ENCODE peak calls at places on chromosomes 11 and 22, in four cellular contexts. I is B cell, G is astrocyte of the cerebellum, P is MM.1S. E is an unnamed sample.

GRCh38 chr11:102144357-102145342 is 34.4 kb downstream of the YAP1 start:
- DNase-seq in I (no peak), G (no peak), P (no peak), E (no peak)

GRCh38 chr11:115060840-115061239 is 382.5 kb downstream of the NXPE2 start:
- DNase-seq in I (no peak), G (peak; percentile 44), P (no peak), E (no peak)

GRCh38 chr22:23639661-23640060 is 7.5 kb upstream of the DRICH1 start:
- DNase-seq in I (no peak), G (no peak), P (no peak), E (no peak)

GRCh38 chr22:25488244-25489020 is 76.0 kb upstream of the GRK3 start:
- DNase-seq in I (no peak), G (peak; percentile 75), P (no peak), E (no peak)

GRCh38 chr11:1507381-1508140 is 21.0 kb upstream of the MOB2 start:
- DNase-seq in I (no peak), G (no peak), P (no peak), E (no peak)

GRCh38 chr11:73317373-73317772 is 9.3 kb downstream of the ARHGEF17 start:
- DNase-seq in I (no peak), G (no peak), P (no peak), E (no peak)

GRCh38 chr11:8080674-8081590 is at the start of gene TUB:
- DNase-seq in I (no peak), G (no peak), P (no peak), E (peak; percentile 50)

GRCh38 chr11:114196994-114197702 is 99.1 kb upstream of the NNMT start:
- DNase-seq in I (peak; percentile 73), G (no peak), P (no peak), E (no peak)

GRCh38 chr11:123239371-123240150 is 44.5 kb upstream of the CLMP start:
- DNase-seq in I (no peak), G (no peak), P (no peak), E (no peak)

GRCh38 chr22:30306629-30307016 is 17.3 kb upstream of the CASTOR1 start:
- DNase-seq in I (no peak), G (no peak), P (peak; percentile 37), E (no peak)

GRCh38 chr11:109264128-109264527 is 157.9 kb upstream of the C11orf87 start:
- DNase-seq in I (no peak), G (no peak), P (no peak), E (no peak)

GRCh38 chr11:81986556-81987161 is 747.0 kb downstream of the FAM181B start:
- DNase-seq in I (no peak), G (no peak), P (no peak), E (no peak)

GRCh38 chr11:99199336-99199735 is 178.6 kb downstream of the CNTN5 start:
- DNase-seq in I (no peak), G (peak; percentile 71), P (no peak), E (no peak)

GRCh38 chr11:129426776-129427175 is 51.1 kb downstream of the BARX2 start:
- DNase-seq in I (no peak), G (no peak), P (no peak), E (no peak)

GRCh38 chr11:47106839-47107520 is 69.7 kb downstream of the ARFGAP2 start:
- DNase-seq in I (no peak), G (no peak), P (no peak), E (no peak)

GRCh38 chr11:59207988-59208432 is 4.7 kb downstream of the MPEG1 start:
- DNase-seq in I (peak; percentile 76), G (peak; percentile 52), P (peak; percentile 71), E (peak; percentile 64)

GRCh38 chr22:45295492-45295891 is 10.7 kb downstream of the UPK3A start:
- DNase-seq in I (no peak), G (no peak), P (no peak), E (no peak)

GRCh38 chr11:12540913-12541587 is 133.2 kb upstream of the TEAD1 start:
- DNase-seq in I (no peak), G (peak; percentile 74), P (no peak), E (no peak)

GRCh38 chr11:104001474-104001873 is 35.0 kb upstream of the DDI1 start:
- DNase-seq in I (no peak), G (peak; percentile 53), P (no peak), E (no peak)

GRCh38 chr11:95081412-95081811 is 8.2 kb upstream of the ENDOD1 start:
- DNase-seq in I (no peak), G (no peak), P (no peak), E (no peak)

GRCh38 chr11:3123761-3124733 is 41.1 kb downstream of the OSBPL5 start:
- DNase-seq in I (no peak), G (peak; percentile 93), P (no peak), E (no peak)
- TF ChIP-seq CTCF in I (no peak), G (no peak), P (no peak), E (no peak)

GRCh38 chr11:126079640-126080205 is 17.1 kb upstream of the CDON start:
- DNase-seq in I (no peak), G (no peak), P (no peak), E (no peak)
- TF ChIP-seq CTCF in I (no peak), G (no peak), P (no peak), E (no peak)

GRCh38 chr22:38870312-38870741 is 1.7 kb downstream of the CBX6 start:
- DNase-seq in I (peak; percentile 87), G (peak; percentile 65), P (peak; percentile 82), E (peak; percentile 82)
- TF ChIP-seq CTCF in I (peak; percentile 86), G (peak; percentile 97), P (peak; percentile 95), E (peak; percentile 87)

DNA sequence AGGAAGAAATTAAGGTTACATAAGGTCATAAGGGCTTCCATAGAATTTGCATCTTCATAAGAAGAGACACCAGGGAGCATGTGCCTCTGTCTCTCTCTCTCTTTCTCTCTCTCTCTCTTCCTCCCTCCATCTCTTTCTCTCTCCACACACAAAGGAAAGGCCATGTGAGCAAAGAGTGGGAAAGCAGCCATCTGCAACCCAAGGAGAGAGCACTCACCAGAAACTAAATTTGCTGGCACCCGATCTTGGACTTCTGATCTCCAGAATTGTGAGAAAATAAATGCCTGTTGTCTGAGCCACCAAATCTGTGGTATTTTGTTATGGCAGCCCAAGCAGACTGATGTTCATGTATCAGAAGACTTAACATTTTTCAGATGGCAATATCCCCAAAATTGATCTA is 6.4 kb upstream of the KRTAP5-10 start:
- DNase-seq in I (no peak), G (no peak), P (no peak), E (no peak)
- TF ChIP-seq CTCF in I (no peak), G (no peak), P (no peak), E (no peak)

GRCh38 chr11:116217006-116217405 is 555.8 kb downstream of the BUD13 start:
- DNase-seq in I (no peak), G (no peak), P (no peak), E (no peak)
- TF ChIP-seq CTCF in I (peak; percentile 16), G (peak; percentile 76), P (peak; percentile 64), E (peak; percentile 39)

GRCh38 chr11:111378773-111379499 is at the start of gene POU2AF1:
- DNase-seq in I (peak; percentile 90), G (peak; percentile 40), P (peak; percentile 90), E (peak; percentile 82)

GRCh38 chr11:111376453-111376871 is 2.6 kb downstream of the POU2AF1 start:
- DNase-seq in I (no peak), G (no peak), P (peak; percentile 79), E (no peak)

GRCh38 chr11:111378185-111378772 is 796 bp downstream of the POU2AF1 start:
- DNase-seq in I (no peak), G (no peak), P (peak; percentile 55), E (no peak)

GRCh38 chr11:111382451-111382850 is 3.4 kb upstream of the POU2AF1 start:
- DNase-seq in I (no peak), G (no peak), P (no peak), E (no peak)

GRCh38 chr11:111379500-111380136 is 543 bp upstream of the POU2AF1 start:
- DNase-seq in I (peak; percentile 91), G (no peak), P (peak; percentile 51), E (peak; percentile 57)
- TF ChIP-seq CTCF in I (no peak), G (no peak), P (no peak), E (no peak)

GRCh38 chr11:19110290-19110689 is 6.7 kb upstream of the ZDHHC13 start:
- DNase-seq in I (no peak), G (no peak), P (no peak), E (no peak)
- TF ChIP-seq CTCF in I (no peak), G (no peak), P (no peak), E (no peak)

DNA sequence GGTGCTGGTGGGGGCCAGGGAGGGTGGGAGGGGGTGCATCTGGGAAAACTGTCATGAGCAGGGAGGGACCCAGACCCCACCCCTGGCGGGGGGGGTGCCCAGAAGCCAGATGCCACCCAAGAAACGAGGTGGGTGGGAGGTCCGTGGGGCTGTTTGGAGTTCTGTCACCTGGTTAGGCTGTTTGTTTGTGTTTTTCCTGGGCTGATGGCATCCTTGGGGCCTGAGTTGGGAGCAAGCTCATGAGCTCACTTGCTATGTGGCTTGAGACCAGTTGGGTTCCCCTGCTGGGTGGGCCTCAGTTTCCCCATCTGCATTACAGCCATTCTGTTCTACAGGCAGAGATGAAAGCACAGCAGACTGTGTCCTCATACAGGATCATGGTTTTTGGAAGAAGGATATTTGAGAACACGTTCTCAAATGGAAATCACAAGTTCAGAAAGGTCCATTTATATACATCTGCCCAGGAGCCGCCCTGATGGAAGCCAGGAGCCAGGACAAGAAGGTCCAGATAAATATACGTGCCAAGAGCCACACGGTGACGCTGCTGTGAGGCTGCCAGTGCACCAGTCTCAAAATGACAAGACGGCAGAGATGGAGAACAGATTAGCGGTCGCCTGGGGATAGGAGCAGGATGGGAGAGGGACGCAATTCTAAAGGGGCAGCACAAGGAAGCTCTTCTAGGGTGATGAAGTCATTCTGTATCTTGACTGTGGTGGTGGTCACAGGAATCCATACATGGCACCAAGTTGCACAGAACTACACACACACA is 312.9 kb downstream of the MN1 start:
- DNase-seq in I (no peak), G (no peak), P (no peak), E (no peak)
- TF ChIP-seq CTCF in I (no peak), G (peak; percentile 5), P (no peak), E (no peak)

GRCh38 chr11:132992838-132993680 is 539.2 kb downstream of the OPCML start:
- DNase-seq in I (no peak), G (peak; percentile 18), P (no peak), E (no peak)
- TF ChIP-seq CTCF in I (no peak), G (peak; percentile 33), P (no peak), E (no peak)

DNA sequence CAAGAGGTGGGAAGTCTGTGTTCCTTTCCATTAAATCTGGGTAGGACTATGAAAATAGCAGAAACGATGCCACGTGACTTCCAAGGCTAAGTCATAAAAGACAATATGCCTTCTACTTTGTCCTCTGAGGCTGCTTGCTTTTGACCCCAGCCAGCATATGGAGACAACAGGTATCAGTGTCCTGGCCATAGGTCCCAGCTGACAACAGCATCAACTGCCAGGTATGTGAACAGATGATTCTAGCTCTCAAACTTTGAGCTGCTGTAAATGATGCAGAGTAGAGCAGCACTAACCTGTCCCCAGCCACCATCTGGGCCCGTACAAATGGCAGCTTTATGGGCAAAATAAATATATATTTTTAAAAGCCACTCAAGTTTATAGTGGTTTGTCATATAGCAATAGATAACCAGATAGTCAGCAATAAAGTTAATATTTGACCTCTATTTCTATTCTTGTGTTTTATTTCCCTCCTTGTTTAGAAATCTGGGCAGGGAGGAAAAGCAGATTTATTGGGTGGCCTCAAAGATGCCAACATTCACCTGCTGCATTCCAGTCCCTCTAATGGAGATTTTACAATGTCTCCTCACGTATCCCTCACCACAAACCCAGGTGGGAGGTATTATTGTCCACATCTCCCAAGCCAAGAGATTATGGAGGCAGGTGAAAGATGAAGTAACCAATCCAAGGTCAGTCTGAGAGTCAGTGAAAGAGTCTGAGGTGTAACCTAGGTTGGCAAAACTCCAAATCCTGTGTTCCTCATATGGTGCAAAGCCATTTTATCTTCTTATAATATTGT is 209.6 kb upstream of the LARGE1 start:
- DNase-seq in I (no peak), G (no peak), P (no peak), E (no peak)
- TF ChIP-seq CTCF in I (no peak), G (no peak), P (no peak), E (no peak)